ENCODE peak calls at places on chromosomes 13 and 19, in ten cellular contexts. S is heart right ventricle; F is pancreas; Z is activated CD4-positive, alpha-beta T cell treated with anti-CD3 and anti-CD28 coated beads, Interleukin-2, amount 50 U/mL, for 4 hours; H is GM04504; P is gastrocnemius medialis; G is activated T-cell treated with anti-CD3 and anti-CD28 coated beads, Interleukin-2, amount 50 U/mL, for 48 hours; A is non-pigmented ciliary epithelial cell; C is left cardiac atrium; Y is NCI-H1092 treated with DMSO at 0.1 percent for 48 hours. R is an unnamed sample.

GRCh38 chr13:112819816-112820215 is 130.0 kb downstream of the ATP11A start:
- DNase-seq in A (no peak), F (no peak), G (no peak), H (no peak), P (no peak), Z (no peak), C (no peak), S (no peak), Y (no peak), R (no peak)

GRCh38 chr13:54241719-54242118 is 1213.1 kb downstream of the OLFM4 start:
- DNase-seq in Z (no peak), Y (peak), P (no peak), F (no peak), H (no peak), C (no peak), A (no peak), G (no peak), S (no peak), R (peak)

GRCh38 chr13:95896302-95896701 is 156.9 kb downstream of the UGGT2 start:
- DNase-seq in P (no peak), F (no peak), H (no peak), Y (no peak), Z (no peak), S (no peak), C (no peak), A (peak), G (no peak), R (no peak)

GRCh38 chr13:40118337-40118736 is 462.9 kb downstream of the COG6 start:
- DNase-seq in A (no peak), H (no peak), P (no peak), Y (no peak), S (no peak), G (no peak), F (no peak), Z (no peak), C (no peak), R (no peak)

GRCh38 chr19:14507704-14508246 is 10.4 kb downstream of the DNAJB1 start:
- DNase-seq in A (no peak), F (no peak), C (no peak), P (no peak), Y (no peak), G (no peak), S (no peak), H (no peak), Z (no peak), R (no peak)

GRCh38 chr19:7729831-7730285 is 2.1 kb downstream of the CLEC4G start:
- DNase-seq in S (no peak), Y (no peak), C (no peak), A (no peak), P (no peak), Z (no peak), H (no peak), F (no peak), G (no peak), R (peak)

GRCh38 chr13:50421457-50422130 is 406.4 kb downstream of the KCNRG start:
- DNase-seq in Y (no peak), A (no peak), P (no peak), Z (no peak), H (no peak), F (no peak), C (no peak), G (no peak), S (no peak), R (peak)

GRCh38 chr13:51590966-51591627 is 6.8 kb downstream of the WDFY2 start:
- DNase-seq in Y (no peak), F (no peak), S (peak), C (peak), Z (no peak), P (peak), G (no peak), H (peak), A (no peak), R (no peak)

GRCh38 chr13:23185542-23185941 is 4.8 kb downstream of the SGCG start:
- DNase-seq in A (no peak), Z (no peak), P (no peak), F (no peak), C (no peak), Y (no peak), S (no peak), H (no peak), G (no peak), R (no peak)

GRCh38 chr19:1699998-1700732 is 47.8 kb upstream of the TCF3 start:
- DNase-seq in A (no peak), F (no peak), Y (no peak), G (no peak), P (no peak), C (no peak), H (no peak), S (no peak), Z (no peak), R (no peak)

GRCh38 chr19:53951436-53951835 is 11.3 kb upstream of the CACNG8 start:
- DNase-seq in A (no peak), G (no peak), F (no peak), H (no peak), C (no peak), Y (no peak), Z (no peak), S (no peak), P (no peak), R (no peak)

GRCh38 chr13:40769970-40770369 is 1.0 kb downstream of the MRPS31 start:
- DNase-seq in C (no peak), A (no peak), Y (no peak), G (no peak), F (no peak), H (no peak), P (no peak), S (no peak), Z (no peak), R (no peak)

GRCh38 chr19:16113727-16114126 is 2.0 kb downstream of the RAB8A start:
- DNase-seq in G (no peak), C (no peak), A (no peak), S (no peak), P (no peak), Z (no peak), Y (no peak), H (no peak), F (peak), R (no peak)

GRCh38 chr19:14363203-14364097 is 17.8 kb upstream of the ADGRE5 start:
- DNase-seq in C (peak), S (peak), H (no peak), Y (no peak), F (no peak), G (peak), Z (peak), P (peak), A (no peak), R (no peak)

GRCh38 chr19:12750851-12751250 is 740 bp upstream of the BEST2 start:
- DNase-seq in H (no peak), P (no peak), F (no peak), Z (no peak), S (no peak), A (no peak), Y (no peak), C (no peak), G (no peak), R (no peak)

GRCh38 chr19:38395381-38396127 is 7.1 kb downstream of the SPRED3 start:
- DNase-seq in P (no peak), G (peak), H (no peak), Z (peak), S (no peak), A (no peak), C (no peak), F (no peak), Y (no peak), R (no peak)

GRCh38 chr13:93305886-93306285 is 79.3 kb downstream of the GPC6 start:
- DNase-seq in H (no peak), C (no peak), S (no peak), A (no peak), F (no peak), Y (no peak), Z (no peak), P (no peak), G (no peak), R (no peak)

GRCh38 chr13:44927953-44928352 is 61.3 kb downstream of the NUFIP1 start:
- DNase-seq in P (no peak), S (no peak), Y (no peak), G (no peak), C (no peak), A (no peak), F (no peak), Z (no peak), H (no peak), R (no peak)

GRCh38 chr13:30410705-30411125 is 11.6 kb upstream of the UBE2L5 start:
- DNase-seq in Y (no peak), S (no peak), G (no peak), P (no peak), F (no peak), C (no peak), A (no peak), H (no peak), Z (no peak), R (no peak)

GRCh38 chr19:3423183-3423829 is 56.9 kb downstream of the NFIC start:
- DNase-seq in G (no peak), C (peak), A (no peak), H (no peak), S (peak), Y (no peak), F (no peak), Z (no peak), P (no peak), R (no peak)

GRCh38 chr19:47509973-47510372 is 4.9 kb downstream of the NAPA start:
- DNase-seq in Y (no peak), P (peak), C (peak), Z (no peak), A (no peak), G (no peak), F (peak), H (no peak), S (no peak), R (no peak)

GRCh38 chr13:99015606-99016520 is 38.0 kb upstream of the DOCK9 start:
- DNase-seq in Y (no peak), S (no peak), C (no peak), A (no peak), G (no peak), F (no peak), Z (no peak), P (no peak), H (no peak), R (no peak)

GRCh38 chr13:77429320-77430142 is 102.6 kb upstream of the MYCBP2 start:
- DNase-seq in A (no peak), F (no peak), S (no peak), C (no peak), Z (peak), H (peak), Y (no peak), G (peak), P (no peak), R (no peak)

GRCh38 chr19:16566161-16566560 is 6.1 kb downstream of the SLC35E1 start:
- DNase-seq in G (peak), C (no peak), P (no peak), H (no peak), Y (no peak), F (no peak), S (no peak), Z (peak), A (no peak), R (no peak)

GRCh38 chr13:46211521-46212351 is at the start of gene LRRC63:
- DNase-seq in G (peak), P (peak), F (peak), C (peak), Z (peak), A (no peak), S (peak), H (no peak), Y (peak), R (peak)

GRCh38 chr19:49808762-49809154 is 4.3 kb downstream of the FUZ start:
- DNase-seq in C (peak), S (peak), Z (peak), Y (peak), A (peak), F (peak), H (no peak), P (peak), G (peak), R (no peak)

GRCh38 chr13:64234255-64234654 is 2818.6 kb upstream of the PCDH20 start:
- DNase-seq in G (no peak), C (no peak), F (no peak), H (peak), Z (no peak), A (peak), P (no peak), Y (no peak), S (no peak), R (no peak)

GRCh38 chr19:38684078-38684861 is 36.8 kb downstream of the ACTN4 start:
- DNase-seq in P (peak), G (peak), H (peak), Z (no peak), Y (no peak), F (no peak), C (peak), A (no peak), S (no peak), R (no peak)

GRCh38 chr13:23289917-23290357 is 109.2 kb downstream of the SGCG start:
- DNase-seq in S (peak), F (no peak), C (peak), Y (no peak), H (peak), P (no peak), A (no peak), Z (no peak), G (no peak), R (peak)